ENCODE peak calls at places on chromosomes 11 and 22, in ten cellular contexts. One of them, this sample, is unnamed.

GRCh38 chr11:134331565-134332188 is at the start of gene GLB1L2:
- DNase-seq in brain microvascular endothelial cell: peak; percentile 12
- DNase-seq in A549: peak; percentile 43
- DNase-seq in fibroblast of lung: peak; percentile 10
- DNase-seq in WERI-Rb-1: peak; percentile 89
- DNase-seq in heart left ventricle: peak; percentile 88
- DNase-seq in fibroblast of mammary gland: peak; percentile 11
- DNase-seq in HFF-Myc: no peak
- DNase-seq in ovary: peak; percentile 85
- DNase-seq in Peyer's patch: peak; percentile 93
- DNase-seq in this sample: no peak

GRCh38 chr11:116640641-116641402 is 132.0 kb downstream of the BUD13 start:
- DNase-seq in brain microvascular endothelial cell: no peak
- DNase-seq in A549: no peak
- DNase-seq in fibroblast of lung: no peak
- DNase-seq in WERI-Rb-1: no peak
- DNase-seq in heart left ventricle: no peak
- DNase-seq in fibroblast of mammary gland: no peak
- DNase-seq in HFF-Myc: no peak
- DNase-seq in ovary: no peak
- DNase-seq in Peyer's patch: no peak
- DNase-seq in this sample: no peak

GRCh38 chr11:75986966-75987365 is 172.0 kb downstream of the UVRAG start:
- DNase-seq in brain microvascular endothelial cell: no peak
- DNase-seq in A549: no peak
- DNase-seq in fibroblast of lung: no peak
- DNase-seq in WERI-Rb-1: no peak
- DNase-seq in heart left ventricle: no peak
- DNase-seq in fibroblast of mammary gland: no peak
- DNase-seq in HFF-Myc: no peak
- DNase-seq in ovary: no peak
- DNase-seq in Peyer's patch: no peak
- DNase-seq in this sample: no peak

GRCh38 chr22:33076368-33076767 is 18.2 kb upstream of the SYN3 start:
- DNase-seq in brain microvascular endothelial cell: no peak
- DNase-seq in A549: no peak
- DNase-seq in fibroblast of lung: peak; percentile 8
- DNase-seq in WERI-Rb-1: no peak
- DNase-seq in heart left ventricle: no peak
- DNase-seq in fibroblast of mammary gland: peak; percentile 11
- DNase-seq in HFF-Myc: no peak
- DNase-seq in ovary: no peak
- DNase-seq in Peyer's patch: no peak
- DNase-seq in this sample: no peak

GRCh38 chr11:28461846-28462245 is 353.7 kb downstream of the METTL15 start:
- DNase-seq in brain microvascular endothelial cell: no peak
- DNase-seq in A549: no peak
- DNase-seq in fibroblast of lung: no peak
- DNase-seq in WERI-Rb-1: no peak
- DNase-seq in heart left ventricle: no peak
- DNase-seq in fibroblast of mammary gland: peak; percentile 65
- DNase-seq in HFF-Myc: no peak
- DNase-seq in ovary: no peak
- DNase-seq in Peyer's patch: no peak
- DNase-seq in this sample: no peak

GRCh38 chr11:132670921-132671675 is 861.2 kb downstream of the OPCML start:
- DNase-seq in brain microvascular endothelial cell: no peak
- DNase-seq in A549: no peak
- DNase-seq in fibroblast of lung: no peak
- DNase-seq in WERI-Rb-1: no peak
- DNase-seq in heart left ventricle: no peak
- DNase-seq in fibroblast of mammary gland: no peak
- DNase-seq in HFF-Myc: no peak
- DNase-seq in ovary: no peak
- DNase-seq in Peyer's patch: no peak
- DNase-seq in this sample: no peak

GRCh38 chr11:79314906-79315689 is 125.7 kb downstream of the TENM4 start:
- DNase-seq in brain microvascular endothelial cell: peak; percentile 2
- DNase-seq in A549: no peak
- DNase-seq in fibroblast of lung: peak; percentile 27
- DNase-seq in WERI-Rb-1: no peak
- DNase-seq in heart left ventricle: no peak
- DNase-seq in fibroblast of mammary gland: peak; percentile 30
- DNase-seq in HFF-Myc: no peak
- DNase-seq in ovary: no peak
- DNase-seq in Peyer's patch: no peak
- DNase-seq in this sample: no peak

GRCh38 chr11:10413268-10413667 is 41.8 kb upstream of the AMPD3 start:
- DNase-seq in brain microvascular endothelial cell: peak; percentile 36
- DNase-seq in A549: no peak
- DNase-seq in fibroblast of lung: no peak
- DNase-seq in WERI-Rb-1: peak; percentile 75
- DNase-seq in heart left ventricle: no peak
- DNase-seq in fibroblast of mammary gland: no peak
- DNase-seq in HFF-Myc: no peak
- DNase-seq in ovary: no peak
- DNase-seq in Peyer's patch: peak; percentile 80
- DNase-seq in this sample: no peak

GRCh38 chr11:17273668-17274321 is 2.7 kb upstream of the NUCB2 start:
- DNase-seq in brain microvascular endothelial cell: no peak
- DNase-seq in A549: no peak
- DNase-seq in fibroblast of lung: no peak
- DNase-seq in WERI-Rb-1: no peak
- DNase-seq in heart left ventricle: no peak
- DNase-seq in fibroblast of mammary gland: no peak
- DNase-seq in HFF-Myc: no peak
- DNase-seq in ovary: no peak
- DNase-seq in Peyer's patch: no peak
- DNase-seq in this sample: no peak
- TF ChIP-seq CTCF in brain microvascular endothelial cell: no peak
- TF ChIP-seq CTCF in A549: no peak
- TF ChIP-seq CTCF in fibroblast of lung: no peak
- TF ChIP-seq CTCF in WERI-Rb-1: no peak
- TF ChIP-seq CTCF in heart left ventricle: no peak
- TF ChIP-seq CTCF in fibroblast of mammary gland: no peak
- TF ChIP-seq CTCF in HFF-Myc: no peak
- TF ChIP-seq CTCF in ovary: no peak
- TF ChIP-seq CTCF in Peyer's patch: no peak
- TF ChIP-seq CTCF in this sample: no peak

GRCh38 chr22:46117206-46118199 is 32.8 kb upstream of the PPARA start:
- DNase-seq in brain microvascular endothelial cell: no peak
- DNase-seq in A549: no peak
- DNase-seq in fibroblast of lung: no peak
- DNase-seq in WERI-Rb-1: no peak
- DNase-seq in heart left ventricle: no peak
- DNase-seq in fibroblast of mammary gland: peak; percentile 36
- DNase-seq in HFF-Myc: no peak
- DNase-seq in ovary: peak; percentile 58
- DNase-seq in Peyer's patch: no peak
- DNase-seq in this sample: no peak
- H3K4me3 ChIP-seq in brain microvascular endothelial cell: no peak overlapping the region
- H3K4me3 ChIP-seq in A549: no peak overlapping the region
- H3K4me3 ChIP-seq in fibroblast of lung: no peak overlapping the region
- H3K4me3 ChIP-seq in WERI-Rb-1: no peak overlapping the region
- H3K4me3 ChIP-seq in heart left ventricle: no peak overlapping the region
- H3K4me3 ChIP-seq in fibroblast of mammary gland: no peak overlapping the region
- H3K4me3 ChIP-seq in HFF-Myc: no peak overlapping the region
- H3K4me3 ChIP-seq in ovary: no peak overlapping the region
- H3K4me3 ChIP-seq in Peyer's patch: no peak overlapping the region
- H3K4me3 ChIP-seq in this sample: no peak overlapping the region

GRCh38 chr11:90434858-90435257 is 212.0 kb upstream of the CHORDC1 start:
- DNase-seq in brain microvascular endothelial cell: peak; percentile 21
- DNase-seq in A549: no peak
- DNase-seq in fibroblast of lung: no peak
- DNase-seq in WERI-Rb-1: peak; percentile 34
- DNase-seq in heart left ventricle: no peak
- DNase-seq in fibroblast of mammary gland: no peak
- DNase-seq in HFF-Myc: no peak
- DNase-seq in ovary: no peak
- DNase-seq in Peyer's patch: no peak
- DNase-seq in this sample: no peak
- TF ChIP-seq CTCF in brain microvascular endothelial cell: no peak
- TF ChIP-seq CTCF in A549: no peak
- TF ChIP-seq CTCF in fibroblast of lung: no peak
- TF ChIP-seq CTCF in WERI-Rb-1: peak; percentile 46
- TF ChIP-seq CTCF in heart left ventricle: peak; percentile 42
- TF ChIP-seq CTCF in fibroblast of mammary gland: no peak
- TF ChIP-seq CTCF in HFF-Myc: no peak
- TF ChIP-seq CTCF in ovary: no peak
- TF ChIP-seq CTCF in Peyer's patch: peak; percentile 3
- TF ChIP-seq CTCF in this sample: no peak

DNA sequence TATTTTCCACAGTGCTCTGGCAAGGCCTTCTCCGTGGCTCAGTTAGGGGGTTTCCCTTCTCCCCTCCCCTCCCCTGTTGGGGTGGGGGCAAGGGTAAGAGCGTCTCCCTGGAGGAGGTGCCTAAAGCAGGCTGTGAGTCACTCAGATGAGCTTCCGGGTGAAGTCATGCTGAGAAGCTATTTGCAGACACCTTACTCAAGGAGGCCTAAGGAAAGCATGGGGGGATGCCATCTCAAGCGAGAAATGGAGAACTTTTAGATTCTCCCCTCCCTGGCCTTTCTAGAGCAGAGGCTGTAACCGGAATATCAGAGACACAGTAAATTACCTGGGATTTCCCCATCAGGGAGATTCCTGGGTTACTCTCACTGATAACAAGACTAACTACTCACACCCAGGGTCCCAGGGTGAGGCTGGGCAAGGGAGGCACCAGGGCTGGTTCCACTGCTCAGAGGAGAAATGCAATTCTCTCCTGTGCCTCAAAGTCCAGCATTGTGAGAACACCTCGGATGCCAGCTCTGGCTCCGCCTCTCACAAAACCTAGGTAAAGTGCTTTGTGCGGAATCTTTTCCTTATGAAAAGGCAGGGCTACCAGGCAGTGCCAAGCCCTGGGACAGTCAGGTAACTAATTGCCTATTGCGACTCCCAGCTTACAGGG is 123.6 kb downstream of the ABTB2 start:
- DNase-seq in brain microvascular endothelial cell: peak; percentile 56
- DNase-seq in A549: no peak
- DNase-seq in fibroblast of lung: peak; percentile 82
- DNase-seq in WERI-Rb-1: no peak
- DNase-seq in heart left ventricle: no peak
- DNase-seq in fibroblast of mammary gland: peak; percentile 35
- DNase-seq in HFF-Myc: peak; percentile 36
- DNase-seq in ovary: no peak
- DNase-seq in Peyer's patch: peak; percentile 89
- DNase-seq in this sample: no peak
- H3K4me3 ChIP-seq in brain microvascular endothelial cell: no peak overlapping the region
- H3K4me3 ChIP-seq in A549: peak overlapping the region; percentile 1
- H3K4me3 ChIP-seq in fibroblast of lung: no peak overlapping the region
- H3K4me3 ChIP-seq in WERI-Rb-1: no peak overlapping the region
- H3K4me3 ChIP-seq in heart left ventricle: no peak overlapping the region
- H3K4me3 ChIP-seq in fibroblast of mammary gland: no peak overlapping the region
- H3K4me3 ChIP-seq in HFF-Myc: no peak overlapping the region
- H3K4me3 ChIP-seq in ovary: no peak overlapping the region
- H3K4me3 ChIP-seq in Peyer's patch: no peak overlapping the region
- H3K4me3 ChIP-seq in this sample: no peak overlapping the region

GRCh38 chr11:113113801-113114451 is 152.7 kb downstream of the NCAM1 start:
- DNase-seq in brain microvascular endothelial cell: no peak
- DNase-seq in A549: no peak
- DNase-seq in fibroblast of lung: no peak
- DNase-seq in WERI-Rb-1: no peak
- DNase-seq in heart left ventricle: no peak
- DNase-seq in fibroblast of mammary gland: no peak
- DNase-seq in HFF-Myc: no peak
- DNase-seq in ovary: no peak
- DNase-seq in Peyer's patch: no peak
- DNase-seq in this sample: no peak
- TF ChIP-seq CTCF in brain microvascular endothelial cell: no peak
- TF ChIP-seq CTCF in A549: no peak
- TF ChIP-seq CTCF in fibroblast of lung: no peak
- TF ChIP-seq CTCF in WERI-Rb-1: no peak
- TF ChIP-seq CTCF in heart left ventricle: no peak
- TF ChIP-seq CTCF in fibroblast of mammary gland: no peak
- TF ChIP-seq CTCF in HFF-Myc: no peak
- TF ChIP-seq CTCF in ovary: no peak
- TF ChIP-seq CTCF in Peyer's patch: no peak
- TF ChIP-seq CTCF in this sample: no peak

GRCh38 chr11:1102221-1102971 is 27.7 kb downstream of the MUC2 start:
- DNase-seq in brain microvascular endothelial cell: no peak
- DNase-seq in A549: no peak
- DNase-seq in fibroblast of lung: no peak
- DNase-seq in WERI-Rb-1: no peak
- DNase-seq in heart left ventricle: peak; percentile 59
- DNase-seq in fibroblast of mammary gland: no peak
- DNase-seq in HFF-Myc: no peak
- DNase-seq in ovary: no peak
- DNase-seq in Peyer's patch: no peak
- DNase-seq in this sample: no peak
- H3K4me3 ChIP-seq in brain microvascular endothelial cell: no peak overlapping the region
- H3K4me3 ChIP-seq in A549: no peak overlapping the region
- H3K4me3 ChIP-seq in fibroblast of lung: no peak overlapping the region
- H3K4me3 ChIP-seq in WERI-Rb-1: no peak overlapping the region
- H3K4me3 ChIP-seq in heart left ventricle: no peak overlapping the region
- H3K4me3 ChIP-seq in fibroblast of mammary gland: no peak overlapping the region
- H3K4me3 ChIP-seq in HFF-Myc: no peak overlapping the region
- H3K4me3 ChIP-seq in ovary: no peak overlapping the region
- H3K4me3 ChIP-seq in Peyer's patch: no peak overlapping the region
- H3K4me3 ChIP-seq in this sample: no peak overlapping the region

GRCh38 chr11:57523419-57523818 is 7.1 kb downstream of the TIMM10 start:
- DNase-seq in brain microvascular endothelial cell: no peak
- DNase-seq in A549: no peak
- DNase-seq in fibroblast of lung: no peak
- DNase-seq in WERI-Rb-1: no peak
- DNase-seq in heart left ventricle: no peak
- DNase-seq in fibroblast of mammary gland: no peak
- DNase-seq in HFF-Myc: no peak
- DNase-seq in ovary: no peak
- DNase-seq in Peyer's patch: no peak
- DNase-seq in this sample: no peak
- TF ChIP-seq CTCF in brain microvascular endothelial cell: no peak
- TF ChIP-seq CTCF in A549: no peak
- TF ChIP-seq CTCF in fibroblast of lung: no peak
- TF ChIP-seq CTCF in WERI-Rb-1: no peak
- TF ChIP-seq CTCF in heart left ventricle: no peak
- TF ChIP-seq CTCF in fibroblast of mammary gland: no peak
- TF ChIP-seq CTCF in HFF-Myc: no peak
- TF ChIP-seq CTCF in ovary: no peak
- TF ChIP-seq CTCF in Peyer's patch: no peak
- TF ChIP-seq CTCF in this sample: no peak

GRCh38 chr11:64183890-64184289 is 2.1 kb upstream of the STIP1 start:
- DNase-seq in brain microvascular endothelial cell: no peak
- DNase-seq in A549: no peak
- DNase-seq in fibroblast of lung: no peak
- DNase-seq in WERI-Rb-1: no peak
- DNase-seq in heart left ventricle: no peak
- DNase-seq in fibroblast of mammary gland: no peak
- DNase-seq in HFF-Myc: no peak
- DNase-seq in ovary: no peak
- DNase-seq in Peyer's patch: no peak
- DNase-seq in this sample: no peak
- H3K4me3 ChIP-seq in brain microvascular endothelial cell: no peak overlapping the region
- H3K4me3 ChIP-seq in A549: no peak overlapping the region
- H3K4me3 ChIP-seq in fibroblast of lung: no peak overlapping the region
- H3K4me3 ChIP-seq in WERI-Rb-1: no peak overlapping the region
- H3K4me3 ChIP-seq in heart left ventricle: no peak overlapping the region
- H3K4me3 ChIP-seq in fibroblast of mammary gland: no peak overlapping the region
- H3K4me3 ChIP-seq in HFF-Myc: peak overlapping the region; percentile 75
- H3K4me3 ChIP-seq in ovary: no peak overlapping the region
- H3K4me3 ChIP-seq in Peyer's patch: no peak overlapping the region
- H3K4me3 ChIP-seq in this sample: no peak overlapping the region

GRCh38 chr11:84524422-84525051 is 1102.6 kb downstream of the DLG2 start:
- DNase-seq in brain microvascular endothelial cell: no peak
- DNase-seq in A549: peak; percentile 19
- DNase-seq in fibroblast of lung: peak; percentile 29
- DNase-seq in WERI-Rb-1: no peak
- DNase-seq in heart left ventricle: no peak
- DNase-seq in fibroblast of mammary gland: peak; percentile 65
- DNase-seq in HFF-Myc: no peak
- DNase-seq in ovary: no peak
- DNase-seq in Peyer's patch: no peak
- DNase-seq in this sample: no peak
- TF ChIP-seq CTCF in brain microvascular endothelial cell: peak; percentile 46
- TF ChIP-seq CTCF in A549: peak; percentile 49
- TF ChIP-seq CTCF in fibroblast of lung: peak; percentile 51
- TF ChIP-seq CTCF in WERI-Rb-1: no peak
- TF ChIP-seq CTCF in heart left ventricle: peak; percentile 54
- TF ChIP-seq CTCF in fibroblast of mammary gland: peak; percentile 79
- TF ChIP-seq CTCF in HFF-Myc: peak; percentile 13
- TF ChIP-seq CTCF in ovary: peak; percentile 57
- TF ChIP-seq CTCF in Peyer's patch: peak; percentile 19
- TF ChIP-seq CTCF in this sample: peak; percentile 50

This sample was measured in AG09309.